ENCODE peak calls at places on chromosomes 6 and 20, in five cellular contexts. Z, T, N, L and G are unnamed samples.

GRCh38 chr6:11848852-11849731 is 70.5 kb upstream of the ADTRP start:
- DNase-seq in Z (no peak), T (no peak), N (no peak), L (no peak), G (no peak)

GRCh38 chr6:42532038-42532669 is 31.7 kb upstream of the UBR2 start:
- DNase-seq in Z (peak), T (peak), N (no peak), L (no peak), G (peak)

GRCh38 chr6:50815436-50816114 is 3.1 kb upstream of the TFAP2B start:
- DNase-seq in Z (peak), T (no peak), N (no peak), L (no peak), G (no peak)

GRCh38 chr6:44338228-44339122 is 4.0 kb upstream of the SPATS1 start:
- DNase-seq in Z (peak), T (peak), N (no peak), L (peak), G (peak)

GRCh38 chr6:42503894-42504293 is 52.2 kb upstream of the TRERF1 start:
- DNase-seq in Z (no peak), T (no peak), N (no peak), L (no peak), G (no peak)

GRCh38 chr20:26208296-26209091 is 511.8 kb upstream of the ZNF337 start:
- DNase-seq in Z (peak), T (peak), N (peak), L (no peak), G (no peak)

GRCh38 chr6:46015119-46015968 is at the start of gene CLIC5:
- DNase-seq in Z (no peak), T (peak), N (peak), L (no peak), G (no peak)

GRCh38 chr6:96520851-96521115 is 823 bp upstream of the UFL1 start:
- DNase-seq in Z (no peak), T (no peak), N (no peak), L (no peak), G (no peak)

GRCh38 chr6:46299253-46299652 is 128.5 kb upstream of the ENPP5 start:
- DNase-seq in Z (no peak), T (no peak), N (no peak), L (no peak), G (no peak)

GRCh38 chr20:52941803-52942202 is 30.4 kb upstream of the TSHZ2 start:
- DNase-seq in Z (peak), T (no peak), N (no peak), L (no peak), G (peak)

GRCh38 chr20:39899881-39900280 is 789.2 kb downstream of the MAFB start:
- DNase-seq in Z (no peak), T (no peak), N (no peak), L (no peak), G (no peak)

GRCh38 chr6:109197061-109197460 is 101.8 kb downstream of the CEP57L1 start:
- DNase-seq in Z (no peak), T (no peak), N (no peak), L (no peak), G (no peak)

GRCh38 chr6:106117579-106117978 is 31.4 kb downstream of the PRDM1 start:
- DNase-seq in Z (no peak), T (no peak), N (no peak), L (no peak), G (no peak)

GRCh38 chr6:131916847-131917246 is 34.3 kb downstream of the CCN2 start:
- DNase-seq in Z (no peak), T (no peak), N (no peak), L (no peak), G (no peak)

GRCh38 chr6:90429713-90430112 is 133.1 kb upstream of the BACH2 start:
- DNase-seq in Z (no peak), T (peak), N (no peak), L (no peak), G (no peak)

GRCh38 chr6:7650876-7651275 is 60.9 kb downstream of the SNRNP48 start:
- DNase-seq in Z (peak), T (no peak), N (no peak), L (peak), G (no peak)

GRCh38 chr6:48826884-48827701 is 636.0 kb downstream of the MMUT start:
- DNase-seq in Z (peak), T (peak), N (peak), L (peak), G (no peak)

GRCh38 chr6:108521616-108522107 is 39.1 kb upstream of the FOXO3 start:
- DNase-seq in Z (no peak), T (peak), N (no peak), L (no peak), G (no peak)

GRCh38 chr6:6942826-6943225 is 164.9 kb upstream of the RREB1 start:
- DNase-seq in Z (peak), T (no peak), N (peak), L (peak), G (peak)

GRCh38 chr6:9224539-9224938 is 789.2 kb upstream of the SLC35B3 start:
- DNase-seq in Z (peak), T (no peak), N (no peak), L (no peak), G (no peak)

GRCh38 chr6:6915219-6915618 is 192.5 kb upstream of the RREB1 start:
- DNase-seq in Z (no peak), T (peak), N (no peak), L (no peak), G (no peak)

GRCh38 chr20:13990465-13990864 is at the start of gene SEL1L2:
- DNase-seq in Z (no peak), T (peak), N (no peak), L (no peak), G (no peak)

GRCh38 chr20:46975976-46976375 is 81.3 kb downstream of the EYA2 start:
- DNase-seq in Z (no peak), T (no peak), N (no peak), L (no peak), G (no peak)

GRCh38 chr6:27592107-27592480 is 119.2 kb upstream of the ZNF184 start:
- DNase-seq in Z (no peak), T (peak), N (no peak), L (no peak), G (peak)

GRCh38 chr6:2967936-2968335 is 3.4 kb downstream of the SERPINB6 start:
- DNase-seq in Z (no peak), T (no peak), N (no peak), L (no peak), G (no peak)

GRCh38 chr20:10318625-10319024 is 100.0 kb downstream of the SNAP25 start:
- DNase-seq in Z (no peak), T (no peak), N (no peak), L (no peak), G (no peak)

GRCh38 chr20:38674178-38675133 is 49.8 kb upstream of the SLC32A1 start:
- DNase-seq in Z (peak), T (peak), N (no peak), L (no peak), G (no peak)

GRCh38 chr6:161152904-161153662 is 120.8 kb downstream of the AGPAT4 start:
- DNase-seq in Z (peak), T (no peak), N (no peak), L (no peak), G (no peak)

GRCh38 chr6:140566706-140567330 is 1192.4 kb upstream of the CITED2 start:
- DNase-seq in Z (peak), T (peak), N (no peak), L (no peak), G (no peak)

GRCh38 chr6:169172946-169173345 is 80.7 kb downstream of the THBS2 start:
- DNase-seq in Z (peak), T (no peak), N (no peak), L (no peak), G (no peak)

GRCh38 chr6:166664135-166664534 is 37.1 kb upstream of the RPS6KA2 start:
- DNase-seq in Z (no peak), T (no peak), N (no peak), L (no peak), G (no peak)

GRCh38 chr6:37352384-37352783 is 1.4 kb upstream of the RNF8 start:
- DNase-seq in Z (no peak), T (no peak), N (no peak), L (no peak), G (no peak)